ENCODE peak calls at places on chromosomes 2 and 18, in five cellular contexts. B, W, S, J and G are unnamed samples.

GRCh38 chr2:147739531-147739930 is 105.3 kb upstream of the ACVR2A start:
- DNase-seq in J (no peak), W (no peak), S (no peak), B (no peak), G (no peak)

GRCh38 chr2:73759287-73759764 is 20.6 kb downstream of the DUSP11 start:
- DNase-seq in S (no peak), W (no peak), B (no peak), J (no peak), G (no peak)

GRCh38 chr2:70697603-70698383 is 70.2 kb downstream of the ADD2 start:
- DNase-seq in J (no peak), W (no peak), S (no peak), B (no peak), G (no peak)

GRCh38 chr2:164142755-164143154 is 406.9 kb upstream of the FIGN start:
- DNase-seq in S (no peak), B (no peak), J (no peak), W (no peak), G (no peak)

GRCh38 chr2:27049422-27050280 is 1.8 kb upstream of the AGBL5 start:
- DNase-seq in B (peak; percentile 52), J (peak; percentile 51), S (no peak), W (peak; percentile 79), G (peak; percentile 56)

GRCh38 chr2:233289590-233290424 is 17.8 kb upstream of the SAG start:
- DNase-seq in B (no peak), J (no peak), W (no peak), S (no peak), G (no peak)

GRCh38 chr18:36392888-36393287 is 95.4 kb downstream of the FHOD3 start:
- DNase-seq in J (no peak), W (no peak), B (no peak), S (no peak), G (no peak)

GRCh38 chr2:188473306-188473705 is 181.6 kb downstream of the GULP1 start:
- DNase-seq in W (no peak), J (no peak), B (no peak), S (no peak), G (no peak)

GRCh38 chr18:58716046-58716766 is 44.9 kb downstream of the MALT1 start:
- DNase-seq in J (no peak), W (no peak), B (no peak), S (no peak), G (no peak)

GRCh38 chr2:121664086-121664485 is 14.8 kb upstream of the CLASP1 start:
- DNase-seq in J (no peak), B (no peak), W (no peak), S (no peak), G (no peak)

GRCh38 chr2:135936524-135936923 is 48.9 kb downstream of the DARS1 start:
- DNase-seq in W (no peak), J (no peak), B (no peak), S (no peak), G (no peak)

GRCh38 chr2:67974564-67975430 is 88.0 kb downstream of the C1D start:
- DNase-seq in S (no peak), W (no peak), B (no peak), J (no peak), G (no peak)

GRCh38 chr2:64260817-64261216 is 116.6 kb upstream of the PELI1 start:
- DNase-seq in J (peak; percentile 38), W (peak; percentile 33), B (peak; percentile 29), S (no peak), G (peak; percentile 34)

GRCh38 chr2:148259674-148260073 is 238.8 kb downstream of the MBD5 start:
- DNase-seq in S (peak; percentile 37), B (no peak), J (no peak), W (no peak), G (no peak)

GRCh38 chr18:35005963-35006577 is 35.1 kb upstream of the MAPRE2 start:
- DNase-seq in B (no peak), J (no peak), W (no peak), S (peak; percentile 81), G (no peak)

GRCh38 chr2:135820003-135820618 is 16.9 kb downstream of the LCT start:
- DNase-seq in J (no peak), W (peak; percentile 94), B (peak; percentile 75), S (no peak), G (peak; percentile 87)

GRCh38 chr2:161250864-161251436 is 57.3 kb upstream of the PSMD14 start:
- DNase-seq in S (peak; percentile 65), J (no peak), B (no peak), W (no peak), G (no peak)

GRCh38 chr2:112831956-112832567 is 4.5 kb downstream of the IL1B start:
- DNase-seq in W (no peak), J (no peak), S (no peak), B (no peak), G (no peak)

GRCh38 chr2:33018271-33018670 is 71.5 kb downstream of the LTBP1 start:
- DNase-seq in B (no peak), S (no peak), J (no peak), W (no peak), G (no peak)

GRCh38 chr18:62585274-62586147 is 62.7 kb downstream of the ZCCHC2 start:
- DNase-seq in B (peak; percentile 17), S (no peak), J (no peak), W (peak; percentile 74), G (peak; percentile 63)

GRCh38 chr18:5456577-5457466 is 87.0 kb downstream of the EPB41L3 start:
- DNase-seq in W (peak; percentile 23), J (no peak), B (no peak), S (peak; percentile 42), G (no peak)